ENCODE peak calls at places on chromosomes 5 and 9, in six cellular contexts. X is renal cortical epithelial cell, R is K562, U is right atrium auricular region, D is iris pigment epithelial cell, G is GM13977. I is an unnamed sample.

GRCh38 chr5:96335873-96336272 is 97.2 kb downstream of the PCSK1 start:
- DNase-seq in R (no peak), D (peak; percentile 60), U (no peak), G (no peak), X (peak; percentile 67), I (no peak)

GRCh38 chr9:76658510-76659231 is 105.6 kb upstream of the PCA3 start:
- DNase-seq in D (peak; percentile 83), G (peak; percentile 66), R (peak; percentile 32), U (no peak), X (peak; percentile 74), I (no peak)

GRCh38 chr5:138354926-138355378 is 2.5 kb downstream of the KDM3B start:
- DNase-seq in U (no peak), G (peak; percentile 77), R (peak; percentile 92), D (peak; percentile 93), X (peak; percentile 92), I (no peak)

GRCh38 chr5:96434201-96434645 is 1.2 kb upstream of the PCSK1 start:
- DNase-seq in D (peak; percentile 77), R (peak; percentile 43), G (peak; percentile 28), U (no peak), X (peak; percentile 68), I (peak; percentile 37)

GRCh38 chr9:85212209-85212608 is 529.5 kb downstream of the AGTPBP1 start:
- DNase-seq in G (no peak), X (peak; percentile 93), R (no peak), U (no peak), D (peak; percentile 27), I (no peak)

GRCh38 chr9:133707065-133707760 is 30.9 kb downstream of the SARDH start:
- DNase-seq in D (peak; percentile 82), G (no peak), X (no peak), R (no peak), U (peak; percentile 81), I (no peak)

GRCh38 chr9:121561385-121562222 is 62.0 kb upstream of the GGTA1 start:
- DNase-seq in R (no peak), X (peak; percentile 27), U (no peak), D (no peak), G (no peak), I (no peak)

GRCh38 chr9:76534031-76534430 is 75.0 kb downstream of the GCNT1 start:
- DNase-seq in R (no peak), X (no peak), U (no peak), D (peak; percentile 71), G (no peak), I (no peak)

GRCh38 chr9:130396581-130396980 is 48.2 kb upstream of the ASS1 start:
- DNase-seq in R (peak; percentile 59), G (no peak), X (no peak), U (no peak), D (no peak), I (no peak)

GRCh38 chr9:84153885-84154284 is 173.3 kb downstream of the RMI1 start:
- DNase-seq in R (no peak), X (peak; percentile 88), D (peak; percentile 30), G (no peak), U (no peak), I (no peak)

I was measured in lung.